ENCODE peak calls at places on chromosomes 1 and 21, in four cellular contexts. F is DND-41, V is lower lobe of right lung, G is HFF-Myc. Z is an unnamed sample.

GRCh38 chr1:119968068-119968492 is 71.8 kb upstream of the ADAM30 start:
- DNase-seq in F (peak), V (peak), G (no peak), Z (no peak)

GRCh38 chr1:246689409-246689997 is 34.7 kb upstream of the SCCPDH start:
- DNase-seq in F (peak), V (peak), G (peak), Z (peak)

GRCh38 chr1:236622407-236622806 is 18.1 kb upstream of the HEATR1 start:
- DNase-seq in F (no peak), V (no peak), G (no peak), Z (no peak)

GRCh38 chr1:202697038-202697437 is 13.2 kb downstream of the SYT2 start:
- DNase-seq in F (no peak), V (no peak), G (no peak), Z (no peak)

GRCh38 chr1:3061981-3062615 is 6.9 kb upstream of the PRDM16 start:
- DNase-seq in F (no peak), V (no peak), G (no peak), Z (no peak)

GRCh38 chr1:39178541-39179431 is 25.7 kb upstream of the MACF1 start:
- DNase-seq in F (no peak), V (no peak), G (no peak), Z (no peak)

GRCh38 chr1:239858058-239858457 is 233.6 kb upstream of the FMN2 start:
- DNase-seq in F (no peak), V (no peak), G (no peak), Z (no peak)

GRCh38 chr1:5814046-5814619 is 178.1 kb downstream of the NPHP4 start:
- DNase-seq in F (no peak), V (no peak), G (no peak), Z (no peak)

GRCh38 chr1:159746676-159747075 is 32.3 kb upstream of the CRP start:
- DNase-seq in F (no peak), V (no peak), G (no peak), Z (no peak)

GRCh38 chr1:37605061-37605650 is 9.4 kb upstream of the GNL2 start:
- DNase-seq in F (no peak), V (no peak), G (no peak), Z (no peak)

GRCh38 chr1:99737016-99737415 is 29.4 kb downstream of the FRRS1 start:
- DNase-seq in F (no peak), V (no peak), G (peak), Z (no peak)

GRCh38 chr1:12183095-12183794 is 16.5 kb downstream of the TNFRSF1B start:
- DNase-seq in F (no peak), V (no peak), G (no peak), Z (no peak)

GRCh38 chr21:45515241-45516061 is 26.8 kb downstream of the SLC19A1 start:
- DNase-seq in F (no peak), V (peak), G (no peak), Z (no peak)

GRCh38 chr1:45643978-45644377 is 20.1 kb upstream of the CCDC17 start:
- DNase-seq in F (no peak), V (no peak), G (no peak), Z (no peak)
- TF ChIP-seq CTCF in F (peak), V (no peak), G (no peak), Z (peak)

GRCh38 chr1:98468111-98468717 is 193.3 kb upstream of the SNX7 start:
- DNase-seq in F (peak), V (no peak), G (peak), Z (no peak)
- TF ChIP-seq CTCF in F (peak), V (peak), G (peak), Z (peak)

DNA sequence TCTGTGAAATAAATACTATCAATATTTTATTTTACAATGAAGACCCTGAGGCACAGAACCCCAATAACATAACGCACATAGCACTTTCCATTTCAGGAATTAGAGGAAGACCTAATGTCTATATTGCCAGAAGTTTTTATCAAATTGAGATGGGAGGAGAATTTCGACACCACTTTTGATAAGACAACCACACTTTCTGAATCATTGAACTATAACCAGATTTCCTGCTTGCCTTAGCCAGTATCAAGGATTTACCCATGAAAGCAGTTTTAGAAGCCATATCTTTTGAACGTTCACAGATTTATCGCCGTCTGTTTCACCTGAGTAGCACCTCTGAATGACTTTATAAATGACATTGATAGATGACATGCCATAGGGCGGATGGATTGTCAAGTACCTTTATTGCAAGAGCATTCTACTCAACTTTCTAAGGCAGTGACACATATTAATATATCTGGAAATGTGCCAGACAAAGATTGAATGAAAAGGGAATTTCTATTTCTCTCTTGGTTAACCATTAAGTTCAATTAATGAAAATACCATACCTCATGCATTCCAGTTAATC is 768.4 kb downstream of the LTN1 start:
- DNase-seq in F (no peak), V (no peak), G (no peak), Z (no peak)
- TF ChIP-seq CTCF in F (no peak), V (no peak), G (no peak), Z (no peak)

GRCh38 chr1:18547460-18547859 is 66.7 kb downstream of the KLHDC7A start:
- DNase-seq in F (no peak), V (no peak), G (no peak), Z (no peak)
- TF ChIP-seq CTCF in F (no peak), V (no peak), G (no peak), Z (no peak)

DNA sequence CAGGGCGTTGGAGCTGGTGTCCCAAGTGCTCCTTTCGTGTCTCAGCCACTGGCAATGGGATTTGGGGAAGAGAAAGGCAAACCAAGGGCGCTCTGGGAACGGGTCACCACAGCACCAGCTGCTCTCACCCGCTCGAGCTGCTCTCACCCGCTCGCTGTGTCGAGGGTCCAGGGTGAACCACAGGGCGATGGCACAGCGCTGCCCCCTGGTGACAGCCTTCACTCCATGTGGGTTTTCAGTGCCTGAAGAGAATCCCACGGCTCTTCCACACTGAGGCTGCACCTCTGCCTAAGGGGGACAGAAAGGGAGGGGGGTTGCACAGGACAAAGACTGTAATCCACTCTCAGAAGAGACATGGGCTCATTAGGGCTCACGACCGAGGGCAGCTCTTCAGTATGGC is 7.1 kb upstream of the CLDN19 start:
- DNase-seq in F (peak), V (no peak), G (no peak), Z (peak)
- TF ChIP-seq CTCF in F (peak), V (peak), G (peak), Z (peak)

DNA sequence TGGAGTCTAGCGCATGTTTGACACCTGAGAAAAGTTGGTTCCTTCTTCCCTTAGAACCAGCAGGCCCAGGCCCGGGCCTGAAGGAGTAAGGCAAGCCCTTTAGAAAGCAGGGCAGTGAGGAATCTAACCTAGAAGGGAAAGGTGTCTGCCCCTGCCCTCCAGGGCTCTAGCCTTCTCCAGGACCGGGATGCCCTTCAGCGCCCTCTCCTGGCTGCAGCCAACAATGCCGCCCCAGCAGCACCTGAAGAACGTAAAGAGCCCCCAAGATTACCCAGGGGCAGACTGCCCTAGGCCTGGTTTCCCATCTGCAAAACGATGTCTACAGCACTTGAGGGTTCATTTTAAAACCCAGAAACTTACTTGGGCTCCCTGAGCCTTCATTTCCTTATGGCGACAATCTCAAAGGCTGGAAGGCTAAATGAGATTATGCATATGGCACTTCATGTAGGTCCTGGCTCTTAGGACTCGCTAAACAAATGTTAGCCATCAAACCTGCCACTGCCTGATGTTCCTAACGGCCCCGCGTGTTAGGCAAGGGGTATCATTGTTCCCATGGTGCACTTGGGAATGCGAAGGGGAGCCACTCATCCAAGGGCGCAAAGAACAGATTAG is 106.7 kb upstream of the KLHDC7A start:
- DNase-seq in F (peak), V (no peak), G (no peak), Z (peak)
- TF ChIP-seq CTCF in F (peak), V (peak), G (peak), Z (peak)

GRCh38 chr1:18926315-18927081 is 24.1 kb upstream of the ALDH4A1 start:
- DNase-seq in F (peak), V (no peak), G (peak), Z (no peak)
- TF ChIP-seq CTCF in F (no peak), V (no peak), G (no peak), Z (no peak)

DNA sequence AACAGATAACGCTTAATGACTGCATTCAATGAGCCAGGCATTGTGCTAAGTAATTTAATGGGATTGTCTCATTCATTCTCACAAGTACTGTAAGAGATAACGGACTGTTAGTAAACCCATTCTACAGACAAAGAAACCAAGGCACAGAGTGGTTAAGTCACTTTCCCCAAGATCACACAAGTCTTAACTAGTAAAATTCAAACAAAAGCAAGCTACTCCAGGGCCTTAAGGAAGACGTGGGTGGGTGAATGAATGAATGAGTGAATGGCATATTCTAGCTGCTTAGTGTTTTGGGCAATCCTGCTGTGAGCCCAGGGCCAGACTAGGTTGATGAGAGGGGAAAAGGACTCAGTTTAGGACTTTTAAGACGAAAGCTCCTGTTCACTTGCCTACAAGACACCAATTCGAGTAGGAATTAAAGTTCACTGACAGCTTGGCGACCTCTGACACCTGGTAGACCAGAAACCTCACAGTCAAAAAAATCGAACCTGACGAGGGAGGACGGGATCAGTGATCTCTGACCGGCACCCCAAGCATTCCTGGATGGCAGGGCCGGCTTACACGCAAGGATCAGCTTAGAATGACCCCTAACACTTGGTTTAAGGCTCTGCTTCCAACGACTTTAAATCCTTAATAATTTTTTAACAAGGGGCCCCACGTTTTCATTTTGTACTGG is 557 bp downstream of the EMC1 start:
- DNase-seq in F (no peak), V (no peak), G (no peak), Z (no peak)
- TF ChIP-seq CTCF in F (no peak), V (no peak), G (no peak), Z (no peak)

GRCh38 chr1:13570924-13571323 is 12.7 kb upstream of the PDPN start:
- DNase-seq in F (peak), V (no peak), G (no peak), Z (no peak)
- TF ChIP-seq CTCF in F (peak), V (peak), G (no peak), Z (peak)

DNA sequence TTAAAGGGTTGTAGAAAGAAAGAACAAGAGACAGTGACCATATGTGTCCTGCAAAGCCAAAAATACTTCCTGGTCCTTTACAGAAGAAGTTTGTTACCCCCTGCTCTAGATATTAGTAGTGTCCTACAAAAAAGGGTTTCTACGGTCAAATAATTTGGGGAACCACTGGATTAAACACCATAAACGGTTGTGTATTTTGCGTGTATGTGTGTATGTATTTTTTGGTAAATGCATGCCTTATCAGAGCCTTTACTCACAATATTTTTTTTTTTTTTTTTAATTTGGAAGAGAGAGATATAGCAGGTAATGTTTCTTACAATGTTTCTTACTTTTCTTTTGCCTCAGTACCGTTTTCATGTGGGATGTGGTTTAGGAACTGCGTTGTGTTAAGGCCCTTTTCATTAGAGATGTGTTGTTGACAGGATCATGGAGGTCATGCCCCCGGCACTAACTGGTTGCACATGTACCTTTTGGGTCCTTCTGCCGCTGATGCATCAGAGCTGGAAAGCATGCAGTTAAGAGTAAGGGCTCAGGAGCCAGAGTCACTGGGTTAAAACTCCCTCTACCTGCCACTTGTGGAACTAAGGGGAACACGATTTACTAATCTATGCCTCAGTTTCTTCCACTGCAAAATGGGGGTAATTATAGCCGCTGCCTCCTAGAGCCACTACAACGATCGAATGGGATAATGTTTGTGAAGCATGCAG is 234.6 kb upstream of the KAZN start:
- DNase-seq in F (peak), V (no peak), G (no peak), Z (no peak)
- TF ChIP-seq CTCF in F (peak), V (no peak), G (peak), Z (no peak)

Z was measured in D721Med.